ENCODE peak calls at places on chromosome 1, in four cellular contexts. A, L, E and J are unnamed samples.

GRCh38 chr1:234775477-234776246 is 165.7 kb upstream of the IRF2BP2 start:
- DNase-seq in A (peak; percentile 25), L (no peak), E (peak; percentile 15), J (no peak)

GRCh38 chr1:98278055-98278454 is 357.2 kb upstream of the DPYD start:
- DNase-seq in A (no peak), L (no peak), E (no peak), J (no peak)

GRCh38 chr1:182397653-182398388 is 2.6 kb downstream of the TEDDM1 start:
- DNase-seq in A (peak; percentile 55), L (no peak), E (no peak), J (no peak)

GRCh38 chr1:71908871-71909390 is 373.4 kb downstream of the NEGR1 start:
- DNase-seq in A (no peak), L (no peak), E (no peak), J (no peak)

GRCh38 chr1:147168626-147169058 is 3.6 kb downstream of the PRKAB2 start:
- DNase-seq in A (peak; percentile 48), L (peak; percentile 53), E (no peak), J (no peak)

GRCh38 chr1:8086071-8086470 is 60.0 kb upstream of the ERRFI1 start:
- DNase-seq in A (no peak), L (no peak), E (no peak), J (no peak)

GRCh38 chr1:68281946-68282615 is 49.8 kb upstream of the WLS start:
- DNase-seq in A (no peak), L (no peak), E (no peak), J (no peak)

GRCh38 chr1:163410073-163410522 is 88.3 kb downstream of the NUF2 start:
- DNase-seq in A (peak; percentile 44), L (peak; percentile 71), E (no peak), J (peak; percentile 72)

GRCh38 chr1:3623441-3624150 is 1.2 kb upstream of the TPRG1L start:
- DNase-seq in A (no peak), L (no peak), E (no peak), J (no peak)

GRCh38 chr1:58942759-58943191 is 158.9 kb upstream of the JUN start:
- DNase-seq in A (peak; percentile 75), L (no peak), E (peak; percentile 27), J (no peak)

GRCh38 chr1:13824626-13825025 is 124.6 kb downstream of the PRDM2 start:
- DNase-seq in A (no peak), L (no peak), E (no peak), J (no peak)

GRCh38 chr1:13826591-13826990 is 126.6 kb downstream of the PRDM2 start:
- DNase-seq in A (no peak), L (no peak), E (peak; percentile 7), J (no peak)

GRCh38 chr1:13823126-13823880 is 123.3 kb downstream of the PRDM2 start:
- DNase-seq in A (no peak), L (no peak), E (peak; percentile 15), J (no peak)

GRCh38 chr1:13823936-13824335 is 123.9 kb downstream of the PRDM2 start:
- DNase-seq in A (no peak), L (no peak), E (no peak), J (no peak)

DNA sequence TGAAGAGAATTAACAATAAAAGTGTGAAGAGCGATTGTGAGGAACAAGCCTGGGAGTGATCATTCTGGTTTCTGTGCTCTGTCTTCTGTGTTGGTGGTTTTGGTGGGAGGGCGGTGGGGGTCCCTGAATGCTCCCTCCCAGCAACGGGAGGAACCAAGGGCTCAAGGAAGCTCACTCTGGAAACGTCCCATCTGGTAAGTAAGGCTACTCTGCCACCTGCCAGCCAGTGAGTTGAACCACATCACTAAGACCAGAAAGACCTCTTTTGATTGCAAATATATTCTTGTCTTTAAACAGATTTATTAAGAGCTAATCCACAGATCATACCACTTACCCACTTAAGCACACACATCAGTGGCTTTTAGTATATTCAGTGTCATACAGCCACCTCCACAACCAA is 125.0 kb downstream of the PRDM2 start:
- DNase-seq in A (no peak), L (no peak), E (peak; percentile 15), J (no peak)
- TF ChIP-seq CTCF in A (no peak), L (no peak), E (no peak), J (no peak)

DNA sequence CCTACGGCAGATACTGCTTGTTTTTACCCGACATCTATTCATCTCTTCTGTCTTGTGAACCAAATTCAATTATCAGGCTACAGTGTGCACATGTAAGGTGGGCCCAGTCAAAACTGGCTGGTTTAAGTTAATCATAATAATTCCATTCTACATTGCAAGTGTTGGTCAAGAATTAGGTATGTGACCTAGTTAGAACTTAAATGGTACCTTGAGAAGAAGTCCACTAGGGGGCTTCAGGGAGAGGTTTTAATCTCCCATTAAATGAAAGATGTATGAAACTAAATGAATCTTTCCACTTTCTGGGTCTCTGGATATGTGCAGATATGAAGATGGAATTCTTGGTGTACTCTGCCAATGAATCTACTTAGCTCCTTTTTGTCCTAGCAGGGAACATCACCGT is 187.1 kb downstream of the CDC42BPA start:
- DNase-seq in A (no peak), L (peak; percentile 66), E (no peak), J (no peak)
- TF ChIP-seq CTCF in A (peak; percentile 28), L (peak; percentile 64), E (peak; percentile 12), J (peak; percentile 39)

DNA sequence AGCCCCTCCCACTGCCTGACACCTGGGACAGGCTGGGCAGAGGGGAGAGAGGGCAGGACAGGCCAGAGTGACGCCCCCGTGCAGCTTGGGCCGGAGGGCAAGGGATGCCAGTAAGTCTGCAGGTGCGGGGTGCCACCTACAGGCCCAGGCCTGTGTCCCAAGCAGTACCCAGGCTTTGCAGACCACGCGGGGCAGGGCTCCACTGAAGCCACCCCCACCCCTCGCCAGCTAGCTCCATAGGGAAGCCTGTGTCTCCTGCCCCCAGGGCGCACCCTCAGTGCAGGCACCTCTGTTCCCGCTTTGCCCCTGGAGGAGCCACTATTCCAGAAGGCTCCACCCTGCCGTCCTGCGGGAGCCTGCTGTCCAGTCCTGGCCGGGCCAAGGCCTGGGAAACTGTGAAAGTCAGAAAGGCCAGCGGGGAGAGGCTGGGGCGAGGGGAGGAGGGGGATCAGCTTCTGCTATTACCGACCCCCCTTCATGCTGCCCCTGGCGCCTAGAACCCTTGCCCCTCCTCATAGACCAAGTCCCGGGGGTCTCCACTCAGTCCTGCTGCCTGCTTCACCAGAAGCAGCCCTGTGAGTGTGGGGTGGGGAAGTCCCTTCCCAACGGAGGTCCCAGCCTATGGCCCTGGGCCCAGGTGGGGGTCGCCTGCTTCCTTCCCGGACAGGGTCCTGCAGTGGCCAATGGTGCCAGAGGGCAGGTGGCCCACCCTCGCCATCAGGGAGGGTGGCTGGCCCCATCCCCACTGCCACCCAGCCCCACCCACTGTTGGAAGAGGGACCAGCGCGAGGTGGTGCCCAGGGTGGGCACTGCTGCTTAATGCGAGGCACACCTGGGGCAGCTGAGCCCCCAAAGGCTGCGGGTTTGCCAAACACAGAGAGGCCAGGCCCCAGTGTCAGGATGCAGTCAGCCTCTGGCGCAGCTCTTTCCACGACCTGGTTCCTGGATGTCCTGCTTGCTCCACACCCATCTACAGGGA is 54.4 kb downstream of the KCNAB2 start:
- DNase-seq in A (no peak), L (peak; percentile 4), E (no peak), J (peak; percentile 20)
- TF ChIP-seq CTCF in A (no peak), L (no peak), E (no peak), J (no peak)

GRCh38 chr1:185654199-185654951 is 79.8 kb upstream of the HMCN1 start:
- DNase-seq in A (no peak), L (peak; percentile 79), E (no peak), J (no peak)

GRCh38 chr1:185650602-185651230 is 83.5 kb upstream of the HMCN1 start:
- DNase-seq in A (no peak), L (no peak), E (no peak), J (no peak)

GRCh38 chr1:185653615-185654014 is 80.6 kb upstream of the HMCN1 start:
- DNase-seq in A (no peak), L (no peak), E (no peak), J (no peak)

GRCh38 chr1:185654952-185655314 is 79.3 kb upstream of the HMCN1 start:
- DNase-seq in A (no peak), L (no peak), E (no peak), J (no peak)

DNA sequence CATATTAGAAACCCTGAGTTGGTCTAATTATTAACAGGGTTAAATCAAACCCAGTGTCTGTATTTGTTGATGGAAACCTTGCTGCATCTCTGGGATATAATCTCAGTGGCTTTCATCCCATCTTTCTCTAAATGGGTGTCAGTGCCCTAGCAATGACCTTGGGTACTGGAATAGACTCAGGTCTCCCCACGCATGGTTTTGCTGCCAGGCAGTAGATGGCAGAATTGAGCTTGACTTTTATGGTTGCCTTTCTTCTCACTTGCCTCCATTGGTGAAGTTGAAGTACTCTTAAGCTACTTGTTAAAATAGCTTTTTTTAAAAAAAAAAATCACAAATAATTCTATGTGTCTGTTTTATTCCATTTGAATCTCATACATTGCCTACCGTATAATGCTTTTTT is 81.8 kb upstream of the HMCN1 start:
- DNase-seq in A (no peak), L (no peak), E (no peak), J (no peak)
- TF ChIP-seq CTCF in A (no peak), L (peak; percentile 25), E (no peak), J (no peak)

GRCh38 chr1:150971583-150972416 is 2.8 kb downstream of the CERS2 start:
- DNase-seq in A (no peak), L (no peak), E (no peak), J (peak; percentile 35)
- TF ChIP-seq CTCF in A (no peak), L (no peak), E (no peak), J (peak; percentile 26)

DNA sequence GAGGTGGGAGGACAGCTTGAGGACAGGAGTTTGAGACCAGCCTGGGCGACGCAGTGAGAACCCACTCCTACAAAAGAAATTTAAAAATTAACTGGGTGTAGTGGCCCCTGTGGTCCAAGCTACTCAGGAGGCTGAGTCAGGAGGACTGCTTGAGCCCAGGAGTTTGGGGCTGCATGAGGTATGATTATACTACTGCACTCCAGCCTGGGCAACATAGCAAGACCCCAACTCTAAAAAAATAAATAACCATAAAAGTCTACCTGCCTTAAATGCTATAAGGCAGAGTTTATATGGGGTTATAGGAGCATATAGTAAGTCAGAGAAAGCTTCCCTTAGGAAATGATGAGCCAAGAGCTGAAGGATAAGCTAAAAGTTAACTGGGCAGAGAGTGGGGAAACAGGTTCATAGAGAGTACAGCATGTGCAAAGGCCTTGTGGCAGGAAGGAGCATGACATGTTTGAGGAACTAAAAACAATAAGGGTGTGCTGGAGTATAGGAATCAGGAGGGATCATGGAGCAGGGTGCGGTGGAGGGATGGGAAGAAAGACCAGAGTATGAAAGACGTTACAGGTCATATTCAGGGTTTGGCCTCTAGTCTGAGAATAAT is 68.3 kb downstream of the ADSS2 start:
- DNase-seq in A (no peak), L (no peak), E (no peak), J (no peak)
- TF ChIP-seq CTCF in A (no peak), L (no peak), E (no peak), J (no peak)

DNA sequence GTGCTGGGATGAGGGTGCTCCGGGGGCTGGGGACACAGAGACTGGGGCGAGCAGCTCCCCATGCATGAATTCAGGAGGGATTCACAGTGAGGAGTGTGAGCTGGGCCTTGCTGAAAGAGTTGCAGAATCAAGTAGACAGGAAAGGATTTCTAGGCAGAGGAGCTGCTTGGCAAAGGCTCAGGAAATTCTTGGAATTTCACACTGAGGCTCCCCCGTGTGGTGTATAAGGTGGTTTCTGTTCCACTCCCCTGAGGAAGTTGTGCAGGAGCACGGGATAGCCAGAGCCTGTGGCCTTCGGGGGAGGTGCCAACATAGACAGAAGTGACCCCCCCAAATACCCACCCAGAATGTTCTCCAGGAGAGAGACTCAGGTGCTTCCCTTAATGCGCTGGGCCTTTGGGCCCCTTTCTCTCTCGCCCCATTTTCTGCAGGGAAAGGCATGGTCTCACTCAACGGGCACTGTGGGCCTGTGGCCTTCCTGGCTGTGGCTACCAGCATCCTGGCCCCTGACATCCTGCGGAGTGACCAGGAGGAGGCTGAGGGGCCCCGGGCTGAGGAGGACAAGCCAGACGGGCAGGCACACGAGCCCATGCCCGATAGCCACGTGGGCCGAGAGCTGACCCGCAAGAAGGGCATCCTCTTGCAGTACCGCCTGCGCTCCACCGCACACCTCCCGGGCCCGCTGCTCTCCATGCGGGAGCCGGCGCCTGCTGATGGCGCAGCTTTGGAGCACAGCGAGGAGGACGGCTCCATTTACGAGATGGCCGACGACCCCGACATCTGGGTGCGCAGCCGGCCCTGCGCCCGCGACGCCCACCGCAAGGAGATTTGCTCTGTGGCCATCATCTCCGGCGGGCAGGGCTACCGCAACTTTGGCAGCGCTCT is 58.5 kb upstream of the ACTL8 start:
- DNase-seq in A (no peak), L (peak; percentile 88), E (peak; percentile 29), J (no peak)
- TF ChIP-seq CTCF in A (peak; percentile 6), L (peak; percentile 65), E (peak; percentile 32), J (no peak)